ENCODE peak calls at places on chromosome 17, in ten cellular contexts. One of them, this sample, is unnamed.

GRCh38 chr17:34365340-34365739 is 2.3 kb upstream of the CCL1 start:
- DNase-seq in breast epithelium: no peak
- DNase-seq in left ventricle myocardium inferior: no peak
- DNase-seq in endothelial cell of umbilical vein: peak
- DNase-seq in GM12865: peak
- DNase-seq in OCI-LY7: peak
- DNase-seq in cardiac fibroblast: no peak
- DNase-seq in stomach: no peak
- DNase-seq in cardiac muscle cell: no peak
- DNase-seq in right atrium auricular region: no peak
- DNase-seq in this sample: no peak

GRCh38 chr17:73639322-73639721 is 4.9 kb downstream of the SDK2 start:
- DNase-seq in right atrium auricular region: no peak
- DNase-seq in cardiac muscle cell: no peak
- DNase-seq in cardiac fibroblast: no peak
- DNase-seq in breast epithelium: no peak
- DNase-seq in stomach: peak
- DNase-seq in OCI-LY7: no peak
- DNase-seq in left ventricle myocardium inferior: no peak
- DNase-seq in endothelial cell of umbilical vein: no peak
- DNase-seq in GM12865: no peak
- DNase-seq in this sample: no peak

GRCh38 chr17:62630365-62631085 is 3.1 kb downstream of the MRC2 start:
- DNase-seq in stomach: no peak
- DNase-seq in cardiac fibroblast: no peak
- DNase-seq in breast epithelium: no peak
- DNase-seq in right atrium auricular region: no peak
- DNase-seq in cardiac muscle cell: peak
- DNase-seq in OCI-LY7: no peak
- DNase-seq in left ventricle myocardium inferior: no peak
- DNase-seq in endothelial cell of umbilical vein: no peak
- DNase-seq in GM12865: no peak
- DNase-seq in this sample: no peak

GRCh38 chr17:45666046-45666600 is 118.0 kb upstream of the CRHR1 start:
- DNase-seq in right atrium auricular region: no peak
- DNase-seq in breast epithelium: no peak
- DNase-seq in cardiac muscle cell: no peak
- DNase-seq in stomach: no peak
- DNase-seq in OCI-LY7: no peak
- DNase-seq in endothelial cell of umbilical vein: no peak
- DNase-seq in cardiac fibroblast: no peak
- DNase-seq in left ventricle myocardium inferior: no peak
- DNase-seq in GM12865: no peak
- DNase-seq in this sample: no peak

GRCh38 chr17:63598284-63598683 is 2.4 kb upstream of the TACO1 start:
- DNase-seq in cardiac muscle cell: no peak
- DNase-seq in endothelial cell of umbilical vein: no peak
- DNase-seq in right atrium auricular region: no peak
- DNase-seq in breast epithelium: no peak
- DNase-seq in left ventricle myocardium inferior: no peak
- DNase-seq in GM12865: no peak
- DNase-seq in OCI-LY7: no peak
- DNase-seq in stomach: no peak
- DNase-seq in cardiac fibroblast: no peak
- DNase-seq in this sample: no peak

GRCh38 chr17:32275060-32276042 is 9.7 kb downstream of the RHBDL3 start:
- DNase-seq in cardiac muscle cell: peak
- DNase-seq in stomach: no peak
- DNase-seq in right atrium auricular region: no peak
- DNase-seq in cardiac fibroblast: peak
- DNase-seq in endothelial cell of umbilical vein: peak
- DNase-seq in left ventricle myocardium inferior: peak
- DNase-seq in breast epithelium: no peak
- DNase-seq in GM12865: no peak
- DNase-seq in OCI-LY7: no peak
- DNase-seq in this sample: no peak

GRCh38 chr17:37461668-37462067 is 28.0 kb upstream of the DUSP14 start:
- DNase-seq in endothelial cell of umbilical vein: no peak
- DNase-seq in right atrium auricular region: no peak
- DNase-seq in OCI-LY7: no peak
- DNase-seq in cardiac muscle cell: no peak
- DNase-seq in left ventricle myocardium inferior: no peak
- DNase-seq in cardiac fibroblast: no peak
- DNase-seq in stomach: no peak
- DNase-seq in breast epithelium: no peak
- DNase-seq in GM12865: no peak
- DNase-seq in this sample: no peak

GRCh38 chr17:45410144-45411091 is 22.3 kb downstream of the ARHGAP27 start:
- DNase-seq in cardiac muscle cell: no peak
- DNase-seq in left ventricle myocardium inferior: no peak
- DNase-seq in endothelial cell of umbilical vein: no peak
- DNase-seq in breast epithelium: no peak
- DNase-seq in stomach: no peak
- DNase-seq in OCI-LY7: peak
- DNase-seq in GM12865: peak
- DNase-seq in right atrium auricular region: no peak
- DNase-seq in cardiac fibroblast: no peak
- DNase-seq in this sample: peak

GRCh38 chr17:71080937-71081336 is 911.6 kb downstream of the KCNJ2 start:
- DNase-seq in right atrium auricular region: no peak
- DNase-seq in endothelial cell of umbilical vein: no peak
- DNase-seq in cardiac fibroblast: no peak
- DNase-seq in left ventricle myocardium inferior: no peak
- DNase-seq in cardiac muscle cell: no peak
- DNase-seq in GM12865: no peak
- DNase-seq in stomach: no peak
- DNase-seq in OCI-LY7: no peak
- DNase-seq in breast epithelium: no peak
- DNase-seq in this sample: no peak

GRCh38 chr17:71084219-71084618 is 914.9 kb downstream of the KCNJ2 start:
- DNase-seq in stomach: peak
- DNase-seq in cardiac muscle cell: peak
- DNase-seq in right atrium auricular region: no peak
- DNase-seq in OCI-LY7: peak
- DNase-seq in endothelial cell of umbilical vein: no peak
- DNase-seq in GM12865: peak
- DNase-seq in left ventricle myocardium inferior: no peak
- DNase-seq in breast epithelium: no peak
- DNase-seq in cardiac fibroblast: peak
- DNase-seq in this sample: no peak

GRCh38 chr17:71081666-71082065 is 912.3 kb downstream of the KCNJ2 start:
- DNase-seq in stomach: no peak
- DNase-seq in endothelial cell of umbilical vein: no peak
- DNase-seq in left ventricle myocardium inferior: no peak
- DNase-seq in OCI-LY7: no peak
- DNase-seq in cardiac fibroblast: no peak
- DNase-seq in right atrium auricular region: no peak
- DNase-seq in cardiac muscle cell: no peak
- DNase-seq in GM12865: no peak
- DNase-seq in breast epithelium: no peak
- DNase-seq in this sample: no peak

GRCh38 chr17:71084838-71085237 is 915.5 kb downstream of the KCNJ2 start:
- DNase-seq in OCI-LY7: no peak
- DNase-seq in GM12865: no peak
- DNase-seq in breast epithelium: no peak
- DNase-seq in cardiac fibroblast: no peak
- DNase-seq in right atrium auricular region: no peak
- DNase-seq in stomach: no peak
- DNase-seq in left ventricle myocardium inferior: no peak
- DNase-seq in cardiac muscle cell: no peak
- DNase-seq in endothelial cell of umbilical vein: no peak
- DNase-seq in this sample: no peak

GRCh38 chr17:71085238-71086033 is 916.1 kb downstream of the KCNJ2 start:
- DNase-seq in stomach: peak
- DNase-seq in cardiac muscle cell: peak
- DNase-seq in right atrium auricular region: no peak
- DNase-seq in endothelial cell of umbilical vein: no peak
- DNase-seq in left ventricle myocardium inferior: no peak
- DNase-seq in GM12865: peak
- DNase-seq in breast epithelium: no peak
- DNase-seq in cardiac fibroblast: no peak
- DNase-seq in OCI-LY7: peak
- DNase-seq in this sample: no peak
- TF ChIP-seq CTCF in stomach: no peak
- TF ChIP-seq CTCF in cardiac muscle cell: peak
- TF ChIP-seq CTCF in right atrium auricular region: no peak
- TF ChIP-seq CTCF in endothelial cell of umbilical vein: no peak
- TF ChIP-seq CTCF in left ventricle myocardium inferior: no peak
- TF ChIP-seq CTCF in GM12865: peak
- TF ChIP-seq CTCF in breast epithelium: no peak
- TF ChIP-seq CTCF in cardiac fibroblast: peak
- TF ChIP-seq CTCF in OCI-LY7: peak
- TF ChIP-seq CTCF in this sample: peak

GRCh38 chr17:4544656-4545216 is 10.4 kb downstream of the MYBBP1A start:
- DNase-seq in left ventricle myocardium inferior: no peak
- DNase-seq in cardiac muscle cell: no peak
- DNase-seq in breast epithelium: no peak
- DNase-seq in OCI-LY7: no peak
- DNase-seq in right atrium auricular region: no peak
- DNase-seq in GM12865: no peak
- DNase-seq in cardiac fibroblast: no peak
- DNase-seq in endothelial cell of umbilical vein: no peak
- DNase-seq in stomach: no peak
- DNase-seq in this sample: no peak
- TF ChIP-seq CTCF in left ventricle myocardium inferior: no peak
- TF ChIP-seq CTCF in cardiac muscle cell: no peak
- TF ChIP-seq CTCF in breast epithelium: no peak
- TF ChIP-seq CTCF in OCI-LY7: no peak
- TF ChIP-seq CTCF in right atrium auricular region: no peak
- TF ChIP-seq CTCF in GM12865: no peak
- TF ChIP-seq CTCF in cardiac fibroblast: no peak
- TF ChIP-seq CTCF in endothelial cell of umbilical vein: no peak
- TF ChIP-seq CTCF in stomach: no peak
- TF ChIP-seq CTCF in this sample: no peak

GRCh38 chr17:77793888-77794235 is 164.6 kb upstream of the TNRC6C start:
- DNase-seq in left ventricle myocardium inferior: no peak
- DNase-seq in OCI-LY7: no peak
- DNase-seq in cardiac muscle cell: no peak
- DNase-seq in cardiac fibroblast: no peak
- DNase-seq in breast epithelium: no peak
- DNase-seq in endothelial cell of umbilical vein: no peak
- DNase-seq in stomach: no peak
- DNase-seq in GM12865: no peak
- DNase-seq in right atrium auricular region: no peak
- DNase-seq in this sample: no peak

GRCh38 chr17:77786740-77787505 is 171.6 kb upstream of the TNRC6C start:
- DNase-seq in GM12865: no peak
- DNase-seq in cardiac fibroblast: no peak
- DNase-seq in OCI-LY7: no peak
- DNase-seq in right atrium auricular region: no peak
- DNase-seq in stomach: no peak
- DNase-seq in left ventricle myocardium inferior: no peak
- DNase-seq in cardiac muscle cell: no peak
- DNase-seq in breast epithelium: no peak
- DNase-seq in endothelial cell of umbilical vein: no peak
- DNase-seq in this sample: no peak

GRCh38 chr17:77793146-77793887 is 165.2 kb upstream of the TNRC6C start:
- DNase-seq in cardiac muscle cell: no peak
- DNase-seq in GM12865: no peak
- DNase-seq in cardiac fibroblast: no peak
- DNase-seq in endothelial cell of umbilical vein: no peak
- DNase-seq in left ventricle myocardium inferior: no peak
- DNase-seq in right atrium auricular region: no peak
- DNase-seq in breast epithelium: no peak
- DNase-seq in stomach: no peak
- DNase-seq in OCI-LY7: no peak
- DNase-seq in this sample: no peak

GRCh38 chr17:77792626-77793025 is 165.9 kb upstream of the TNRC6C start:
- DNase-seq in OCI-LY7: no peak
- DNase-seq in right atrium auricular region: no peak
- DNase-seq in cardiac muscle cell: no peak
- DNase-seq in endothelial cell of umbilical vein: no peak
- DNase-seq in cardiac fibroblast: no peak
- DNase-seq in stomach: no peak
- DNase-seq in GM12865: no peak
- DNase-seq in left ventricle myocardium inferior: no peak
- DNase-seq in breast epithelium: no peak
- DNase-seq in this sample: no peak

DNA sequence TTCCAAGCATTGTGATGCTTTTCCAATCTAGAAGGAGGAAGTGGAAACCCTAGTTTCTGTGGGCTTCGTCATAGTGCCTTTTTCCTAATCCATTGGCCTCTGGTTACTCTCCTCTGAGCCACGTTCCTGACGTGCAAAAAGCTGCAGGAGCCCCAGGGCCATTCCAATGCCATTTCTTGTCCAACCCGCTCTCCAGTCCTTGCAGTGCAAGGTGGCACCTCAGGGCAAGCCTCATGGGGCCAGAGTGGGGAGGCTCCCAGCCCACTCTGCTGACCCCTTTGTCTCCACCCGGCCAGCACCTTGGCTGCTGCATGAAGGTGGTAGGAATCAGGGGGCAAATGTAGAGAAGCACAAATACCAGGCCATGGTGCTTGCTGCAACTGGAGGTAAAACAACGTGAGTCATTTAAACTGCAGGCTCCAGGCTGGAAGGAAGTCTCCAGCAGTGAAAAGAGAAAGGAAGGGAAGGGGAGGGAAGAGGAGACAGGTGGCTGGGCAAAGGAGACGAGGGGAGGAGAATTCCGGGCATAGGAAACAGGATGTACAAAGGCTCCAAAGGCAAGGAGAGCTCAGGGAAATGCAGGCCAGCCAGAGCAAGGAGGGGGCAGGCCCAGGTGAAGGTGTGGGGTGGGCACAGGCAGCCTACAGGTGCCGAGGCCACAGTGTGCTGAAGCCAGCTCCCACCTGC is 168.2 kb upstream of the TNRC6C start:
- DNase-seq in OCI-LY7: no peak
- DNase-seq in stomach: no peak
- DNase-seq in endothelial cell of umbilical vein: no peak
- DNase-seq in right atrium auricular region: no peak
- DNase-seq in cardiac fibroblast: no peak
- DNase-seq in left ventricle myocardium inferior: no peak
- DNase-seq in GM12865: no peak
- DNase-seq in cardiac muscle cell: no peak
- DNase-seq in breast epithelium: no peak
- DNase-seq in this sample: no peak
- TF ChIP-seq CTCF in OCI-LY7: no peak
- TF ChIP-seq CTCF in stomach: no peak
- TF ChIP-seq CTCF in endothelial cell of umbilical vein: no peak
- TF ChIP-seq CTCF in right atrium auricular region: no peak
- TF ChIP-seq CTCF in cardiac fibroblast: no peak
- TF ChIP-seq CTCF in left ventricle myocardium inferior: no peak
- TF ChIP-seq CTCF in GM12865: no peak
- TF ChIP-seq CTCF in cardiac muscle cell: no peak
- TF ChIP-seq CTCF in breast epithelium: no peak
- TF ChIP-seq CTCF in this sample: no peak

GRCh38 chr17:72433797-72434196 is 313.0 kb downstream of the SOX9 start:
- DNase-seq in cardiac fibroblast: no peak
- DNase-seq in right atrium auricular region: no peak
- DNase-seq in cardiac muscle cell: no peak
- DNase-seq in left ventricle myocardium inferior: no peak
- DNase-seq in OCI-LY7: no peak
- DNase-seq in breast epithelium: no peak
- DNase-seq in endothelial cell of umbilical vein: no peak
- DNase-seq in stomach: no peak
- DNase-seq in GM12865: no peak
- DNase-seq in this sample: no peak

GRCh38 chr17:72432143-72432604 is 311.4 kb downstream of the SOX9 start:
- DNase-seq in GM12865: no peak
- DNase-seq in OCI-LY7: no peak
- DNase-seq in cardiac fibroblast: no peak
- DNase-seq in right atrium auricular region: no peak
- DNase-seq in stomach: no peak
- DNase-seq in endothelial cell of umbilical vein: no peak
- DNase-seq in left ventricle myocardium inferior: no peak
- DNase-seq in breast epithelium: no peak
- DNase-seq in cardiac muscle cell: no peak
- DNase-seq in this sample: no peak

GRCh38 chr17:72432881-72433280 is 312.1 kb downstream of the SOX9 start:
- DNase-seq in cardiac muscle cell: no peak
- DNase-seq in GM12865: no peak
- DNase-seq in right atrium auricular region: no peak
- DNase-seq in breast epithelium: no peak
- DNase-seq in left ventricle myocardium inferior: no peak
- DNase-seq in stomach: no peak
- DNase-seq in endothelial cell of umbilical vein: no peak
- DNase-seq in cardiac fibroblast: no peak
- DNase-seq in OCI-LY7: no peak
- DNase-seq in this sample: no peak

GRCh38 chr17:72429066-72429638 is 308.3 kb downstream of the SOX9 start:
- DNase-seq in stomach: no peak
- DNase-seq in endothelial cell of umbilical vein: no peak
- DNase-seq in breast epithelium: no peak
- DNase-seq in right atrium auricular region: no peak
- DNase-seq in left ventricle myocardium inferior: no peak
- DNase-seq in OCI-LY7: no peak
- DNase-seq in cardiac muscle cell: no peak
- DNase-seq in GM12865: no peak
- DNase-seq in cardiac fibroblast: no peak
- DNase-seq in this sample: no peak

DNA sequence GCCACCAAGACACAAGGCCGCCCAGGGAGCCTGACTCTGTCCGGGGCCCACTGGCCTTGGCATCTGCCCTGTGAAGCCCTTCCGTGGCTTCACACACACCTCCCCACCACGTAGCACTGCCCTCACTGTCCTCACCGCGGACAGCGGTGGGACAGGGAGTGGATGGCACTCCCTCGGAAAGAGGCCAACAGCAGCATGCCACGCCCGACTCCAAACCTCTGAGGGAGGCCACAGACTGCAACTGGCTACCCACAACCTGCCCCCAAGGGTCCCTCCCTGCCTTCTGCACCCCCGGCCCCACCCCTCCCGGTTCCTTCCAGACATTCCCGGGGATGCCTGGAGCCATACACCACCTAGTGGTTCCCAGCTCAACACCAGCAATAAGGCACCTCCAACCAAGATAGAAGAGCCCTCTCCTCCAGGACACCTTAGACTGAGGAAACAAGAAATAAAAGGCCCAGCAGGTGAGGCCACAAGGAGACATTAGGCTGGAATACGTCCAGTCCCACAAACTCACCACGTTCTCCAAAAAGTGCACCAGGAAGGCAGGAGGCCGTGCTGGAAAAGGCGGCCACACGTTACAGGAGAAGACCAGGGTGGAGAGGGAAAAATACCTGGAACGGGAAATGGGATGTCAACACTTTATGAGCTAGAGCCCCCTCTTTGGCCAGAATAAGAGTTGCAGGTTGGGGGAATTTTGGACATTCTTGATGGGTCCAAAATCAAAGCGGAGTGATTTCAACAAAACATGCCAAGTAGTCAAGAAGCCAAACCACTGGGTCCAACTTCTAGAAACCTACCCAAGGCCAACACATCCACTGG is 310.0 kb downstream of the SOX9 start:
- DNase-seq in cardiac fibroblast: peak
- DNase-seq in OCI-LY7: no peak
- DNase-seq in breast epithelium: no peak
- DNase-seq in GM12865: no peak
- DNase-seq in endothelial cell of umbilical vein: no peak
- DNase-seq in stomach: no peak
- DNase-seq in cardiac muscle cell: peak
- DNase-seq in left ventricle myocardium inferior: no peak
- DNase-seq in right atrium auricular region: no peak
- DNase-seq in this sample: no peak
- TF ChIP-seq CTCF in cardiac fibroblast: peak
- TF ChIP-seq CTCF in OCI-LY7: peak
- TF ChIP-seq CTCF in breast epithelium: no peak
- TF ChIP-seq CTCF in GM12865: peak
- TF ChIP-seq CTCF in endothelial cell of umbilical vein: no peak
- TF ChIP-seq CTCF in stomach: no peak
- TF ChIP-seq CTCF in cardiac muscle cell: peak
- TF ChIP-seq CTCF in left ventricle myocardium inferior: no peak
- TF ChIP-seq CTCF in right atrium auricular region: no peak
- TF ChIP-seq CTCF in this sample: peak

This sample was measured in GM13977.